ENCODE peak calls at places on chromosome 11, in five cellular contexts. B, E, Y, W and T are unnamed samples.

GRCh38 chr11:60378359-60378758 is at the start of gene MS4A7:
- DNase-seq in Y (no peak), B (no peak), E (no peak), W (no peak), T (no peak)

GRCh38 chr11:110491577-110492352 is 62.0 kb downstream of the FDX1 start:
- DNase-seq in E (no peak), B (no peak), Y (no peak), W (no peak), T (no peak)

GRCh38 chr11:131888230-131888826 is 517.9 kb downstream of the NTM start:
- DNase-seq in B (no peak), W (peak; percentile 92), Y (no peak), E (no peak), T (no peak)

GRCh38 chr11:75768112-75768908 is at the start of gene DGAT2:
- DNase-seq in E (peak; percentile 95), Y (peak; percentile 62), B (peak; percentile 70), W (peak; percentile 69), T (peak; percentile 46)

GRCh38 chr11:12478743-12479142 is 101.4 kb downstream of the PARVA start:
- DNase-seq in W (no peak), E (no peak), B (no peak), Y (no peak), T (no peak)

GRCh38 chr11:125950696-125951645 is 5.1 kb downstream of the VSIG10L2 start:
- DNase-seq in W (peak; percentile 57), Y (no peak), E (no peak), B (no peak), T (no peak)

GRCh38 chr11:71325418-71326327 is 73.3 kb upstream of the SHANK2 start:
- DNase-seq in B (no peak), Y (no peak), E (no peak), W (no peak), T (no peak)

GRCh38 chr11:71356280-71356876 is 91.8 kb downstream of the DHCR7 start:
- DNase-seq in W (no peak), E (no peak), B (no peak), Y (no peak), T (no peak)

GRCh38 chr11:133898770-133899115 is 53.4 kb upstream of the SPATA19 start:
- DNase-seq in W (no peak), B (no peak), Y (no peak), E (no peak), T (no peak)

GRCh38 chr11:130924750-130925149 is 8.5 kb upstream of the SNX19 start:
- DNase-seq in Y (no peak), E (no peak), B (no peak), W (no peak), T (no peak)

GRCh38 chr11:111298466-111299110 is at the start of gene POU2AF3:
- DNase-seq in E (no peak), Y (no peak), B (no peak), W (no peak), T (no peak)

GRCh38 chr11:2417856-2418705 is 17.5 kb downstream of the TSSC4 start:
- DNase-seq in E (no peak), Y (no peak), B (no peak), W (no peak), T (no peak)

GRCh38 chr11:118054712-118055640 is 21.9 kb upstream of the TMPRSS4 start:
- DNase-seq in E (no peak), W (no peak), B (no peak), Y (no peak), T (no peak)

GRCh38 chr11:46383974-46384701 is 2.7 kb downstream of the MDK start:
- DNase-seq in W (no peak), Y (no peak), B (no peak), E (no peak), T (no peak)

GRCh38 chr11:83293436-83293732 is 7.2 kb upstream of the CCDC90B start:
- DNase-seq in B (no peak), E (no peak), Y (no peak), W (no peak), T (no peak)

GRCh38 chr11:8717876-8718753 is 35.5 kb downstream of the RPL27A start:
- DNase-seq in B (no peak), E (no peak), W (peak; percentile 95), Y (no peak), T (peak; percentile 55)

GRCh38 chr11:27950339-27950738 is 157.6 kb downstream of the KIF18A start:
- DNase-seq in W (no peak), Y (no peak), B (no peak), E (no peak), T (no peak)

GRCh38 chr11:43574949-43575915 is 105.3 kb upstream of the HSD17B12 start:
- DNase-seq in E (peak; percentile 75), B (peak; percentile 47), Y (peak; percentile 83), W (peak; percentile 70), T (peak; percentile 48)

GRCh38 chr11:75913984-75914383 is 99.0 kb downstream of the UVRAG start:
- DNase-seq in E (no peak), Y (no peak), B (no peak), W (no peak), T (no peak)

GRCh38 chr11:110130642-110131238 is 37.5 kb downstream of the ZC3H12C start:
- DNase-seq in W (no peak), Y (peak; percentile 99), E (peak; percentile 9), B (peak; percentile 32), T (no peak)

GRCh38 chr11:11899401-11899800 is 57.6 kb downstream of the USP47 start:
- DNase-seq in Y (no peak), E (no peak), W (no peak), B (no peak), T (no peak)